ENCODE peak calls at places on chromosomes 16 and 17, in nine cellular contexts. P, Q, X, N, K, F, J, Y and I are unnamed samples.

GRCh38 chr16:24151482-24151939 is 104.6 kb upstream of the CACNG3 start:
- DNase-seq in P (no peak), Q (no peak), X (no peak), N (no peak), K (peak), F (no peak), J (no peak), Y (no peak), I (peak)

GRCh38 chr16:74723224-74723623 is 22.6 kb upstream of the MLKL start:
- DNase-seq in P (no peak), Q (no peak), X (no peak), N (no peak), K (no peak), F (no peak), J (no peak), Y (no peak), I (no peak)

GRCh38 chr16:89193021-89193575 is 7.2 kb downstream of the SLC22A31 start:
- DNase-seq in P (peak), Q (peak), X (peak), N (peak), K (peak), F (peak), J (peak), Y (peak), I (peak)

GRCh38 chr17:49977463-49978389 is 8.7 kb downstream of the DLX4 start:
- DNase-seq in P (no peak), Q (no peak), X (no peak), N (no peak), K (peak), F (no peak), J (no peak), Y (peak), I (no peak)

GRCh38 chr17:80153004-80153403 is 6.1 kb upstream of the EIF4A3 start:
- DNase-seq in P (peak), Q (no peak), X (no peak), N (no peak), K (no peak), F (no peak), J (no peak), Y (no peak), I (no peak)

GRCh38 chr16:88762941-88763340 is 22.1 kb downstream of the PIEZO1 start:
- DNase-seq in P (no peak), Q (no peak), X (no peak), N (no peak), K (no peak), F (no peak), J (no peak), Y (no peak), I (no peak)

GRCh38 chr17:72430611-72431432 is 310.0 kb downstream of the SOX9 start:
- DNase-seq in P (no peak), Q (no peak), X (peak), N (peak), K (peak), F (no peak), J (no peak), Y (peak), I (peak)

GRCh38 chr17:29195465-29196081 is 15.4 kb upstream of the MYO18A start:
- DNase-seq in P (peak), Q (no peak), X (peak), N (no peak), K (no peak), F (no peak), J (no peak), Y (peak), I (no peak)

GRCh38 chr17:48586355-48586924 is 3.6 kb downstream of the HOXB3 start:
- DNase-seq in P (no peak), Q (no peak), X (no peak), N (no peak), K (no peak), F (peak), J (no peak), Y (no peak), I (no peak)

GRCh38 chr17:79970576-79971068 is 65.0 kb downstream of the TBC1D16 start:
- DNase-seq in P (peak), Q (peak), X (peak), N (peak), K (peak), F (peak), J (peak), Y (peak), I (peak)

GRCh38 chr16:71288570-71288889 is 672 bp downstream of the CMTR2 start:
- DNase-seq in P (no peak), Q (no peak), X (no peak), N (no peak), K (no peak), F (no peak), J (peak), Y (peak), I (no peak)

GRCh38 chr17:10628756-10629155 is 28.4 kb downstream of the MYH3 start:
- DNase-seq in P (no peak), Q (peak), X (no peak), N (no peak), K (peak), F (no peak), J (no peak), Y (no peak), I (peak)

GRCh38 chr17:72136692-72137550 is 16.1 kb downstream of the SOX9 start:
- DNase-seq in P (no peak), Q (no peak), X (peak), N (peak), K (no peak), F (no peak), J (no peak), Y (peak), I (no peak)

GRCh38 chr17:7867881-7868329 is 10.1 kb downstream of the CYB5D1 start:
- DNase-seq in P (no peak), Q (no peak), X (no peak), N (no peak), K (no peak), F (no peak), J (no peak), Y (no peak), I (no peak)

GRCh38 chr17:43406676-43407645 is 8.2 kb downstream of the ARL4D start:
- DNase-seq in P (no peak), Q (no peak), X (no peak), N (no peak), K (peak), F (no peak), J (no peak), Y (peak), I (no peak)

GRCh38 chr16:49575352-49576172 is 202.0 kb downstream of the C16orf78 start:
- DNase-seq in P (peak), Q (no peak), X (no peak), N (no peak), K (peak), F (peak), J (peak), Y (no peak), I (no peak)

GRCh38 chr17:79730769-79731483 is at the start of gene ENPP7:
- DNase-seq in P (no peak), Q (no peak), X (no peak), N (no peak), K (no peak), F (no peak), J (no peak), Y (no peak), I (no peak)

GRCh38 chr16:50835358-50836060 is 93.6 kb downstream of the CYLD start:
- DNase-seq in P (no peak), Q (no peak), X (no peak), N (no peak), K (no peak), F (no peak), J (no peak), Y (no peak), I (no peak)

GRCh38 chr16:66272461-66272860 is 94.0 kb upstream of the CDH5 start:
- DNase-seq in P (no peak), Q (no peak), X (no peak), N (no peak), K (no peak), F (no peak), J (no peak), Y (no peak), I (no peak)

GRCh38 chr16:88558457-88559442 is 11.5 kb upstream of the ZC3H18 start:
- DNase-seq in P (peak), Q (peak), X (peak), N (peak), K (peak), F (no peak), J (peak), Y (peak), I (peak)

DNA sequence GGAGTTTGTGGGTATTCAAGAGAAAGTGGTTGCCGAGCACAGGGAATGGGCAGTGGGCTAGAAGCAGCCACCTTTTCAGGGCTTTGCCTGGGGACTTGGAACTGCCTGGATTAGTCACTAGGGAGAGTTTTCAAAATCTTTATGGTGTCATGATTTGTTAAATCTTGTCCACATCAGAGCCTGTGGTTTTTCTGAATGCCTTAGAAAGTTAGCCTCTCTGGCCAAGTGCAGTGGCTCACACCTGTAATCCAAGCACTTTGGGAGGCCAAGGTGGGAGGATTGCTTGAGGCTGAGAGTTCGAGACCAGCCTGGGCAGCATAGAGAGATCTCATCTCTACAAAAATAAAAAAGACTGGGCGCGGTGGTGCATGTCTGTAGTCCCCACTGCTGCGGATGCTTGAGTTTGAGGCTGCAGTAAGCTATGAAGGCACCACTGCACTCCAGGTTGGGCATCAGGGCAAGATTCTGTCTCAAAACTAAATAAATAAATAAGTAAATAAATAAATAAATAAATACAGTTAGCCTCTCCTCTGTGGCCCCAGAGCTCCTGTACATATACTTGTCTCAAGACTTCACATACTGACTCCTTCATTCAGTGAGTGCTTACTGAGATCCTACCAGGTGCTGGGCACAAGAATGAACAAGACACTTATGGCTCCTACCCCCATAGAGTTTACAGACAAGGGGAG is 76.3 kb upstream of the HNF1B start:
- DNase-seq in P (no peak), Q (no peak), X (peak), N (no peak), K (no peak), F (peak), J (no peak), Y (peak), I (no peak)
- TF ChIP-seq EZH2phosphoT487 in P (no peak), Q (no peak), X (no peak), N (no peak), K (no peak), F (no peak), J (no peak), Y (no peak), I (no peak)

GRCh38 chr17:5191541-5192417 is at the start of gene ZNF594:
- DNase-seq in P (peak), Q (peak), X (peak), N (peak), K (peak), F (peak), J (peak), Y (peak), I (peak)
- H2AFZ ChIP-seq in P (peak), Q (peak), X (peak), N (no peak), K (peak), F (peak), J (peak), Y (peak), I (peak)

GRCh38 chr16:27316038-27316680 is 2.4 kb downstream of the IL4R start:
- DNase-seq in P (no peak), Q (no peak), X (no peak), N (no peak), K (no peak), F (no peak), J (no peak), Y (no peak), I (no peak)

GRCh38 chr16:27315333-27316037 is 1.7 kb downstream of the IL4R start:
- DNase-seq in P (peak), Q (no peak), X (peak), N (peak), K (peak), F (no peak), J (peak), Y (peak), I (peak)

GRCh38 chr16:27317738-27318398 is 4.1 kb downstream of the IL4R start:
- DNase-seq in P (no peak), Q (no peak), X (no peak), N (no peak), K (no peak), F (no peak), J (no peak), Y (no peak), I (no peak)

GRCh38 chr16:27318399-27319256 is 4.9 kb downstream of the IL4R start:
- DNase-seq in P (peak), Q (no peak), X (no peak), N (no peak), K (no peak), F (no peak), J (peak), Y (no peak), I (no peak)

DNA sequence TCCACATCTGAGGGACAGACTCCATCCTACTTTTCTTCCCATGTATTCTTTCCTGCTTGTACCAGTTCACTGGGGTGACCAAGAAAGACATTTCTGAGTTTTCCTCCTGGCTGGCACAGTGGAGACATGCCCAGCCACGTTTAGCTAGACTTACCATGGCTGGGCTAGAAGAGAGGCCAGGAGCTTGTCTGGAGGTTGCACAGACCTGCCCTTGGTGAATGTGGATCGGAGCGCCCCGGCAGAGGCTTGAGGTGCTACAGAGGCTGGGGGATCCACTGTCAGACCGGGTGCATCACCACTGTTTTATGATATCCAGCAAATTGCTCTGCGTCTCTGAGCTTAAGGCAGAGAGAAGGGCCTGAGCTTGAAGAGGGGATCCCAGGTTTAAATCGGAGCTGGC is 3.5 kb downstream of the IL4R start:
- DNase-seq in P (no peak), Q (no peak), X (no peak), N (no peak), K (no peak), F (no peak), J (no peak), Y (no peak), I (no peak)
- H3K4me3 ChIP-seq in P (peak), Q (no peak), X (no peak), N (no peak), K (no peak), F (no peak), J (no peak), Y (no peak), I (no peak)

GRCh38 chr17:57665128-57665527 is 80.0 kb downstream of the CCDC182 start:
- DNase-seq in P (no peak), Q (peak), X (no peak), N (no peak), K (peak), F (no peak), J (no peak), Y (no peak), I (peak)

GRCh38 chr17:57666198-57666870 is 78.8 kb downstream of the CCDC182 start:
- DNase-seq in P (peak), Q (no peak), X (no peak), N (no peak), K (no peak), F (no peak), J (no peak), Y (no peak), I (no peak)

GRCh38 chr17:57666946-57667345 is 78.2 kb downstream of the CCDC182 start:
- DNase-seq in P (no peak), Q (no peak), X (no peak), N (no peak), K (no peak), F (no peak), J (no peak), Y (no peak), I (no peak)

GRCh38 chr17:57667461-57667923 is 77.6 kb downstream of the CCDC182 start:
- DNase-seq in P (no peak), Q (peak), X (no peak), N (no peak), K (no peak), F (no peak), J (no peak), Y (no peak), I (no peak)

DNA sequence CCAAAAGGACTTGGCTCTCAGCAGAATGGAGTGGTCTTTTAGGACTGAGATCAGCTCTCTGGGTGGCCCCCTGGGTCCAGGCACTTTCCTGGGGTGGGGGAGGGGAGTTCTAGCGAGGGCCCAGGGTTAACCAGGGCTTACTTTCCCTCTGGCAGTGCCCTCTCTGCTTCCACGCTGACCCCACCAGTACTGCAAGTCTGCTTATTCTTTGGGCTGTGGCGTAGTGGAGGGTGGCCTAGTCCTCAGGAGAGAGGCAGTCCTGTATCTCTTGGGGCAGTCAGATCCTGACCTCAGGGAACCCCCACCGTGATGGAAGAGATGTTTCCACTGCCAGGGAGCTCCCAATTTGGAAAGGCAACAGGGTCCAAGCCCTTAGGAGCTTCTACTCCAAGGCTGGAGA is 79.4 kb downstream of the CCDC182 start:
- DNase-seq in P (no peak), Q (no peak), X (no peak), N (no peak), K (peak), F (no peak), J (no peak), Y (no peak), I (peak)
- TF ChIP-seq EZH2phosphoT487 in P (no peak), Q (no peak), X (no peak), N (no peak), K (no peak), F (no peak), J (no peak), Y (no peak), I (no peak)

GRCh38 chr16:57862698-57863433 is 60.6 kb upstream of the KIFC3 start:
- DNase-seq in P (no peak), Q (no peak), X (no peak), N (no peak), K (peak), F (no peak), J (peak), Y (no peak), I (peak)
- H2AFZ ChIP-seq in P (no peak), Q (peak), X (no peak), N (no peak), K (peak), F (no peak), J (no peak), Y (no peak), I (no peak)